ENCODE peak calls at places on chromosomes 2 and 18, in ten cellular contexts. One of them, this sample, is unnamed.

GRCh38 chr2:119421304-119421703 is 10.3 kb upstream of the TMEM37 start:
- DNase-seq in trophoblast cell: no peak
- DNase-seq in lower lobe of right lung: no peak
- DNase-seq in IMR-90: no peak
- DNase-seq in CD8-positive, alpha-beta T cell: no peak
- DNase-seq in sigmoid colon: no peak
- DNase-seq in AG04450: no peak
- DNase-seq in left lung: no peak
- DNase-seq in HFF-Myc: no peak
- DNase-seq in CD8-positive, alpha-beta memory T cell: no peak
- DNase-seq in this sample: no peak

GRCh38 chr18:76458522-76459311 is 36.3 kb downstream of the ZNF516 start:
- DNase-seq in trophoblast cell: no peak
- DNase-seq in lower lobe of right lung: peak
- DNase-seq in IMR-90: no peak
- DNase-seq in CD8-positive, alpha-beta T cell: no peak
- DNase-seq in sigmoid colon: peak
- DNase-seq in AG04450: no peak
- DNase-seq in left lung: no peak
- DNase-seq in HFF-Myc: no peak
- DNase-seq in CD8-positive, alpha-beta memory T cell: no peak
- DNase-seq in this sample: peak

GRCh38 chr18:54444309-54444914 is 86.7 kb downstream of the C18orf54 start:
- DNase-seq in trophoblast cell: peak
- DNase-seq in lower lobe of right lung: no peak
- DNase-seq in IMR-90: peak
- DNase-seq in CD8-positive, alpha-beta T cell: no peak
- DNase-seq in sigmoid colon: no peak
- DNase-seq in AG04450: peak
- DNase-seq in left lung: no peak
- DNase-seq in HFF-Myc: peak
- DNase-seq in CD8-positive, alpha-beta memory T cell: no peak
- DNase-seq in this sample: peak

GRCh38 chr2:240351826-240352426 is 83.5 kb upstream of the GPC1 start:
- DNase-seq in trophoblast cell: no peak
- DNase-seq in lower lobe of right lung: no peak
- DNase-seq in IMR-90: no peak
- DNase-seq in CD8-positive, alpha-beta T cell: no peak
- DNase-seq in sigmoid colon: peak
- DNase-seq in AG04450: no peak
- DNase-seq in left lung: no peak
- DNase-seq in HFF-Myc: no peak
- DNase-seq in CD8-positive, alpha-beta memory T cell: no peak
- DNase-seq in this sample: no peak

GRCh38 chr2:120542911-120543527 is 192.6 kb upstream of the GLI2 start:
- DNase-seq in trophoblast cell: no peak
- DNase-seq in lower lobe of right lung: no peak
- DNase-seq in IMR-90: no peak
- DNase-seq in CD8-positive, alpha-beta T cell: no peak
- DNase-seq in sigmoid colon: no peak
- DNase-seq in AG04450: no peak
- DNase-seq in left lung: no peak
- DNase-seq in HFF-Myc: no peak
- DNase-seq in CD8-positive, alpha-beta memory T cell: no peak
- DNase-seq in this sample: no peak

GRCh38 chr18:8005870-8006269 is 438.8 kb downstream of the PTPRM start:
- DNase-seq in trophoblast cell: no peak
- DNase-seq in lower lobe of right lung: no peak
- DNase-seq in IMR-90: no peak
- DNase-seq in CD8-positive, alpha-beta T cell: no peak
- DNase-seq in sigmoid colon: no peak
- DNase-seq in AG04450: no peak
- DNase-seq in left lung: no peak
- DNase-seq in HFF-Myc: no peak
- DNase-seq in CD8-positive, alpha-beta memory T cell: no peak
- DNase-seq in this sample: no peak

GRCh38 chr2:64338107-64338506 is 115.9 kb upstream of the LGALSL start:
- DNase-seq in trophoblast cell: no peak
- DNase-seq in lower lobe of right lung: no peak
- DNase-seq in IMR-90: no peak
- DNase-seq in CD8-positive, alpha-beta T cell: no peak
- DNase-seq in sigmoid colon: no peak
- DNase-seq in AG04450: no peak
- DNase-seq in left lung: no peak
- DNase-seq in HFF-Myc: no peak
- DNase-seq in CD8-positive, alpha-beta memory T cell: no peak
- DNase-seq in this sample: no peak

GRCh38 chr2:43387092-43388062 is 161.0 kb upstream of the ZFP36L2 start:
- DNase-seq in trophoblast cell: no peak
- DNase-seq in lower lobe of right lung: no peak
- DNase-seq in IMR-90: peak
- DNase-seq in CD8-positive, alpha-beta T cell: no peak
- DNase-seq in sigmoid colon: no peak
- DNase-seq in AG04450: no peak
- DNase-seq in left lung: no peak
- DNase-seq in HFF-Myc: no peak
- DNase-seq in CD8-positive, alpha-beta memory T cell: no peak
- DNase-seq in this sample: no peak

GRCh38 chr18:50454379-50455005 is 79.6 kb downstream of the SKA1 start:
- DNase-seq in trophoblast cell: no peak
- DNase-seq in lower lobe of right lung: no peak
- DNase-seq in IMR-90: no peak
- DNase-seq in CD8-positive, alpha-beta T cell: no peak
- DNase-seq in sigmoid colon: no peak
- DNase-seq in AG04450: no peak
- DNase-seq in left lung: no peak
- DNase-seq in HFF-Myc: no peak
- DNase-seq in CD8-positive, alpha-beta memory T cell: no peak
- DNase-seq in this sample: peak

GRCh38 chr2:176085120-176085788 is 1.5 kb upstream of the EVX2 start:
- DNase-seq in trophoblast cell: no peak
- DNase-seq in lower lobe of right lung: no peak
- DNase-seq in IMR-90: no peak
- DNase-seq in CD8-positive, alpha-beta T cell: no peak
- DNase-seq in sigmoid colon: no peak
- DNase-seq in AG04450: no peak
- DNase-seq in left lung: no peak
- DNase-seq in HFF-Myc: no peak
- DNase-seq in CD8-positive, alpha-beta memory T cell: no peak
- DNase-seq in this sample: peak
- H3K4me3 ChIP-seq in trophoblast cell: no peak
- H3K4me3 ChIP-seq in lower lobe of right lung: no peak
- H3K4me3 ChIP-seq in IMR-90: no peak
- H3K4me3 ChIP-seq in CD8-positive, alpha-beta T cell: no peak
- H3K4me3 ChIP-seq in sigmoid colon: peak
- H3K4me3 ChIP-seq in AG04450: no peak
- H3K4me3 ChIP-seq in left lung: no peak
- H3K4me3 ChIP-seq in HFF-Myc: no peak
- H3K4me3 ChIP-seq in CD8-positive, alpha-beta memory T cell: no peak
- H3K4me3 ChIP-seq in this sample: peak

DNA sequence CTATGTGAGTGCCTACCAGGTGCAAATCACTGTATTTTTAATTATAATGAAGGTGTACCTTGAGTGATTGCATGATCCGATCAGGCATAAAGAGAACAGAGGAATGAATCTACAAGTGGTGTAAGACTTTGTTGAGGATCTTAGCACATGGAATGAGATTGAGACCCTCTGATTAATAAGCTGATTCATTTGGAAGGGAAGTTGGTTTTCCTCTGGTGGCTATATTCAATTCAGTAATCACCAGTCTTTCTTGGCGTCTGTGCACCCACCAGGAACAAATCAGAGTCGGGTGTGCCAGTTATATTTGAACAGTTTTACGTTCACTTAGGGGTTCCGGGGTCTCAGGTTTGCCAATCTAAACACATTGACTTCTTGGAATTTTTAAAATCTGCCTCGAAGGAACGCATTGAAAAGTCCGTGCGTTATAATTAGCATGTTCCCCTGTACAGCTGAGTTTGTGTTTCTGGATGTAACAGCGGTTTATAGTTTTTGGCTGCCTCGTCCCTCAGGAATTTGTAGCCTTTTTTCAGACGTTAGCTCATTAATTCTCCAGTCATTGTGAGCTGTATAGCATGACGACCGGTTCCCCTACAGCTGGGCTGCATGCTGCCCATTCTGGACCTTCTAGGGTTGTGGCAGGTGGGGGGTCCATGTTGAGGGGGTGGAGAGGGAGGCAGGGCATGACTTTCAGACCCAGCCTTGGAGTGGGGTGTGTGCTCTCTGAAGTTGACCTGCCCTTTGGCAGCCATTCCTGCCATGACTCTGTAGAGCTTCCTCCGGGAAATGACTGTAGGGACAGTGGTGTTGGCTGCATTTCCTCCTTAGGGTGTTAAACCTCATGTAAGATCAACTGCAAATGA is 20.3 kb downstream of the MYO1B start:
- DNase-seq in trophoblast cell: peak
- DNase-seq in lower lobe of right lung: no peak
- DNase-seq in IMR-90: peak
- DNase-seq in CD8-positive, alpha-beta T cell: no peak
- DNase-seq in sigmoid colon: no peak
- DNase-seq in AG04450: no peak
- DNase-seq in left lung: no peak
- DNase-seq in HFF-Myc: no peak
- DNase-seq in CD8-positive, alpha-beta memory T cell: no peak
- DNase-seq in this sample: no peak
- H3K4me3 ChIP-seq in trophoblast cell: no peak
- H3K4me3 ChIP-seq in lower lobe of right lung: no peak
- H3K4me3 ChIP-seq in IMR-90: no peak
- H3K4me3 ChIP-seq in CD8-positive, alpha-beta T cell: no peak
- H3K4me3 ChIP-seq in sigmoid colon: no peak
- H3K4me3 ChIP-seq in AG04450: peak
- H3K4me3 ChIP-seq in left lung: no peak
- H3K4me3 ChIP-seq in HFF-Myc: no peak
- H3K4me3 ChIP-seq in CD8-positive, alpha-beta memory T cell: no peak
- H3K4me3 ChIP-seq in this sample: no peak

DNA sequence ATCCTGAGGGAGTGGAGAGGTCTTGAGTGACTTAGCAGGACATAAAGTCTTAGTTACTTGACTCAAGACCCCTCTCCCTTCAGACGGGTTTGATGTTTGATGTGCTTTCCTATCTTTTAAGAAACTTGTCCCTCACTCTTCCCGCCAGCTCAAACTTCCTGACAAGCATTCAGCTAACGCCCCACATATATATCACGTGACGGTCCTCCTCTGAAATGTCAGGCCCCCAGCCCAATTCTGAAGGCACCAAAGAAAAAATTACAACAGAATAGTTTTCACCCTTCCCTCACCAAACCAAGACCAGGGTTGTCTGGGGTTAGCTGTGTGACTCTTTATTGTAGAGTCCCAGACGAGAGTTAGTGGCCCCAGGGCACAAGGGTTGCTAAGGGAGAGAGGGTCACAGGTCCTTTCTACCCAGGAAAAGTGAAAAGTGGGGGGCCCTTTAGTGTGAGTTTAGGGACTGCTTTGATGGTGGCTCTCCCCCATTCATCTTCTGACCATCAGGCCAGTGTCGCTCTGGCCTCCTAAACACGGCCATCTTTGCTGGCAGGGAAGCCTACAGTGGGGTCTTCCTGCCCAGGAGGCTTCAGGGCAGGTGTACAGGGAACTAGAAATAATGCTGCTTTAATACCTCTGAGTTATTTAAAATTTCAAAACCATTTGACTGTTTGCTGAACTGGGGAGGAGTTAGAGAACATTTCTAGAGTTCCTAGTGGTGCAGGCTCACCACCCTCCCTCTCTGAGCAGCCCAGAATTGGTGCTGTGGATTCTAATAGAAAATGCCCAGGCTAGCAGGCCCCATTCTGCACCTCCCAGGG is 2.7 kb downstream of the PKDCC start:
- DNase-seq in trophoblast cell: no peak
- DNase-seq in lower lobe of right lung: no peak
- DNase-seq in IMR-90: no peak
- DNase-seq in CD8-positive, alpha-beta T cell: no peak
- DNase-seq in sigmoid colon: no peak
- DNase-seq in AG04450: no peak
- DNase-seq in left lung: no peak
- DNase-seq in HFF-Myc: no peak
- DNase-seq in CD8-positive, alpha-beta memory T cell: no peak
- DNase-seq in this sample: no peak
- H3K4me3 ChIP-seq in trophoblast cell: no peak
- H3K4me3 ChIP-seq in lower lobe of right lung: peak
- H3K4me3 ChIP-seq in IMR-90: peak
- H3K4me3 ChIP-seq in CD8-positive, alpha-beta T cell: no peak
- H3K4me3 ChIP-seq in sigmoid colon: peak
- H3K4me3 ChIP-seq in AG04450: peak
- H3K4me3 ChIP-seq in left lung: peak
- H3K4me3 ChIP-seq in HFF-Myc: no peak
- H3K4me3 ChIP-seq in CD8-positive, alpha-beta memory T cell: no peak
- H3K4me3 ChIP-seq in this sample: peak

GRCh38 chr2:74300506-74300905 is 42.7 kb downstream of the SLC4A5 start:
- DNase-seq in trophoblast cell: no peak
- DNase-seq in lower lobe of right lung: no peak
- DNase-seq in IMR-90: no peak
- DNase-seq in CD8-positive, alpha-beta T cell: no peak
- DNase-seq in sigmoid colon: no peak
- DNase-seq in AG04450: no peak
- DNase-seq in left lung: no peak
- DNase-seq in HFF-Myc: no peak
- DNase-seq in CD8-positive, alpha-beta memory T cell: no peak
- DNase-seq in this sample: no peak

GRCh38 chr2:74293191-74294065 is 49.8 kb downstream of the SLC4A5 start:
- DNase-seq in trophoblast cell: no peak
- DNase-seq in lower lobe of right lung: no peak
- DNase-seq in IMR-90: peak
- DNase-seq in CD8-positive, alpha-beta T cell: no peak
- DNase-seq in sigmoid colon: no peak
- DNase-seq in AG04450: no peak
- DNase-seq in left lung: peak
- DNase-seq in HFF-Myc: no peak
- DNase-seq in CD8-positive, alpha-beta memory T cell: no peak
- DNase-seq in this sample: no peak

GRCh38 chr2:74297950-74298349 is 45.3 kb downstream of the SLC4A5 start:
- DNase-seq in trophoblast cell: no peak
- DNase-seq in lower lobe of right lung: no peak
- DNase-seq in IMR-90: no peak
- DNase-seq in CD8-positive, alpha-beta T cell: no peak
- DNase-seq in sigmoid colon: no peak
- DNase-seq in AG04450: no peak
- DNase-seq in left lung: no peak
- DNase-seq in HFF-Myc: no peak
- DNase-seq in CD8-positive, alpha-beta memory T cell: no peak
- DNase-seq in this sample: no peak

GRCh38 chr2:74301262-74301661 is 42.0 kb downstream of the SLC4A5 start:
- DNase-seq in trophoblast cell: no peak
- DNase-seq in lower lobe of right lung: no peak
- DNase-seq in IMR-90: no peak
- DNase-seq in CD8-positive, alpha-beta T cell: no peak
- DNase-seq in sigmoid colon: no peak
- DNase-seq in AG04450: no peak
- DNase-seq in left lung: no peak
- DNase-seq in HFF-Myc: no peak
- DNase-seq in CD8-positive, alpha-beta memory T cell: no peak
- DNase-seq in this sample: no peak

DNA sequence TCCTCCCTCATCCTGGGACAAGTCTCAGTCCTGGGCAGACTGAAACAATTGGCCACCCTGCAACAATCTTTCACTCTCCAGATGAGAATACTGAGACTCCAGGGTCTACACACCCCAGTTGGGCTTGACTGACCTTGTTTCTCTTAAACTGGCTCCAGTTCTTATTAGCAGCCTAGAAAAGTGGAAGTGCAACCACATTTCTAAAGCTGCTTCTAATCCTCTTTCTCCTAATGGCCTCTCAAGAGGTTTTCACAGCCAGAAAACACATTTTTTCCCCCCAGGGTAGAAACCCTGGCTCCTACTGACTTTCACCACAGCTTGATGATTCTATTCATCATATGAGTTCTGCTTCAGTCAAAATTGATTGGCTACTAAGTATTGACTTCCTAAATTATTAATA is 45.8 kb downstream of the SLC4A5 start:
- DNase-seq in trophoblast cell: no peak
- DNase-seq in lower lobe of right lung: no peak
- DNase-seq in IMR-90: no peak
- DNase-seq in CD8-positive, alpha-beta T cell: no peak
- DNase-seq in sigmoid colon: no peak
- DNase-seq in AG04450: no peak
- DNase-seq in left lung: no peak
- DNase-seq in HFF-Myc: no peak
- DNase-seq in CD8-positive, alpha-beta memory T cell: no peak
- DNase-seq in this sample: no peak
- H3K4me3 ChIP-seq in trophoblast cell: no peak
- H3K4me3 ChIP-seq in lower lobe of right lung: no peak
- H3K4me3 ChIP-seq in IMR-90: no peak
- H3K4me3 ChIP-seq in CD8-positive, alpha-beta T cell: no peak
- H3K4me3 ChIP-seq in sigmoid colon: no peak
- H3K4me3 ChIP-seq in AG04450: no peak
- H3K4me3 ChIP-seq in left lung: no peak
- H3K4me3 ChIP-seq in HFF-Myc: no peak
- H3K4me3 ChIP-seq in CD8-positive, alpha-beta memory T cell: no peak
- H3K4me3 ChIP-seq in this sample: no peak